ENCODE peak calls at places on chromosomes 1 and 21, in five cellular contexts. L, C, F, A and B are unnamed samples.

GRCh38 chr1:40676516-40676915 is 11.0 kb upstream of the RIMS3 start:
- DNase-seq in A (no peak), F (no peak), C (no peak), L (no peak), B (no peak)

GRCh38 chr1:8283058-8283884 is 34.6 kb upstream of the SLC45A1 start:
- DNase-seq in F (no peak), C (no peak), L (no peak), A (no peak), B (peak)

GRCh38 chr1:27684176-27684575 is 12.2 kb upstream of the IFI6 start:
- DNase-seq in C (no peak), A (no peak), L (no peak), F (no peak), B (no peak)

GRCh38 chr1:65493792-65494191 is 73.3 kb downstream of the LEPR start:
- DNase-seq in F (no peak), C (no peak), A (no peak), L (no peak), B (no peak)

GRCh38 chr1:224333939-224334701 is 4.1 kb upstream of the NVL start:
- DNase-seq in C (no peak), A (no peak), L (no peak), F (no peak), B (no peak)

GRCh38 chr1:24191860-24192259 is 4.8 kb upstream of the IFNLR1 start:
- DNase-seq in F (peak), A (no peak), L (no peak), C (no peak), B (peak)

GRCh38 chr1:246181244-246181643 is 325.8 kb downstream of the SMYD3 start:
- DNase-seq in A (no peak), F (no peak), C (no peak), L (no peak), B (no peak)

GRCh38 chr1:245388687-245389086 is 233.9 kb downstream of the KIF26B start:
- DNase-seq in A (no peak), L (no peak), F (no peak), C (no peak), B (no peak)

GRCh38 chr1:20322081-20322824 is 31.6 kb downstream of the VWA5B1 start:
- DNase-seq in A (no peak), C (no peak), L (no peak), F (no peak), B (no peak)

GRCh38 chr1:97137862-97138514 is 416.4 kb downstream of the PTBP2 start:
- DNase-seq in C (peak), L (no peak), F (peak), A (no peak), B (no peak)
- TF ChIP-seq CTCF in C (peak), L (peak), F (peak), A (no peak), B (peak)

GRCh38 chr1:98323906-98324358 is 337.6 kb upstream of the SNX7 start:
- DNase-seq in L (peak), F (peak), C (peak), A (no peak), B (no peak)
- TF ChIP-seq CTCF in L (no peak), F (no peak), C (no peak), A (no peak), B (no peak)

GRCh38 chr1:113126207-113126606 is 53.2 kb downstream of the LRIG2 start:
- DNase-seq in C (no peak), F (no peak), A (no peak), L (no peak), B (no peak)

GRCh38 chr1:113128116-113128515 is 55.1 kb downstream of the LRIG2 start:
- DNase-seq in F (no peak), L (no peak), C (no peak), A (no peak), B (no peak)

GRCh38 chr1:113133759-113134158 is 60.8 kb downstream of the LRIG2 start:
- DNase-seq in C (no peak), A (no peak), F (no peak), L (no peak), B (no peak)

GRCh38 chr1:113133038-113133437 is 60.0 kb downstream of the LRIG2 start:
- DNase-seq in F (no peak), C (no peak), A (no peak), L (no peak), B (no peak)

GRCh38 chr1:113129529-113130185 is 56.7 kb downstream of the LRIG2 start:
- DNase-seq in C (no peak), F (no peak), A (no peak), L (no peak), B (no peak)
- TF ChIP-seq CTCF in C (no peak), F (no peak), A (no peak), L (no peak), B (no peak)

GRCh38 chr1:116203192-116203723 is 92.1 kb downstream of the MAB21L3 start:
- DNase-seq in C (no peak), A (no peak), L (no peak), F (no peak), B (no peak)
- TF ChIP-seq CTCF in C (no peak), A (no peak), L (no peak), F (no peak), B (no peak)

DNA sequence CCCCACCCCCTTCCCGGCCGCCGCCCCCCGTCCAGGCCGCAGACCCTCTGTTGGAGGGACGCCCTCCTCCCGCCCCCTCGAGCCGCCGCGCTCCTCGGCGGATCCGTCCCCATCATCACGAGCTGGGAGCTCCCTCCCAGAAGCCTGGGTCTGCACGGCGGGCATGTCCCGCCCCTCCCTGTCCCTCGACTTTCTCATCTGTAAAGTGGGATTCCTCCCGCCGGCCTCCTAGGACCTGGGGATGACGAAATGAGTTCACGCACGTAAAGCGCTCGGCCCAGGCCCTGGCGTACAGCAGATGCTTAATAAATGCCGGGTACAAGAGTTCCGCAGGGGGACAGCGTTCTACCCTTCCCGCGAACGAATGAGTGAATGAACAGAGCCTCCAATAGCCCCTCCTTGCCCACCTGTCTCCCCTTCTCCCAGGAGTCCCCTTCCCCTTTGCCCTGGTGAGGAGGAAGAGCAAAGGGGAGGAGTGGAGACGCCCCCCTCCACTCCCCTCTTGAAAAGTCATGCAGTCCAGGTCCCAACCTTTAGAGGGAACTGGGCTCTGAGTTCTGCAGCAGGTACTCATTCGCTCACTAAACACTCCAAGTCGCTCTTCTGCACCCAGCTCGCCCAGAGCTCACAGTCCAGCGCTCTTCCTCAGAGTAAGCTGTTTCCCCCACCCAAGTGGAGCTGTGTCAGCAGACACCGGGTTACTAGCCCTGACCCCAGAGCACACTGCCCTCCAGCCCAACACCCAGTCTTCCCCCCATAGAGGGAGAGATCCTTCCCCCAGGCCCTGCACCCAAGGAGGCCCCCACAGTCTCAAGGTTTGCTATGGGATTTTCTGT is 16.8 kb downstream of the RAP1GAP start:
- DNase-seq in C (no peak), L (no peak), F (no peak), A (no peak), B (no peak)
- TF ChIP-seq CTCF in C (no peak), L (no peak), F (no peak), A (no peak), B (no peak)

GRCh38 chr1:212718499-212718898 is 18.9 kb upstream of the BATF3 start:
- DNase-seq in L (no peak), A (no peak), C (no peak), F (peak), B (no peak)
- TF ChIP-seq CTCF in L (no peak), A (no peak), C (peak), F (no peak), B (peak)

GRCh38 chr21:36759348-36760083 is 60.6 kb downstream of the SIM2 start:
- DNase-seq in L (no peak), C (no peak), A (no peak), F (no peak), B (no peak)

GRCh38 chr21:36753556-36753955 is 54.6 kb downstream of the SIM2 start:
- DNase-seq in L (no peak), C (peak), F (peak), A (no peak), B (no peak)

GRCh38 chr21:36756527-36756926 is 57.6 kb downstream of the SIM2 start:
- DNase-seq in A (no peak), F (no peak), C (no peak), L (no peak), B (no peak)

GRCh38 chr21:36754241-36754881 is 55.4 kb downstream of the SIM2 start:
- DNase-seq in L (no peak), C (no peak), A (no peak), F (no peak), B (no peak)

GRCh38 chr21:36757246-36757645 is 58.3 kb downstream of the SIM2 start:
- DNase-seq in A (no peak), F (no peak), L (no peak), C (no peak), B (no peak)
- TF ChIP-seq CTCF in A (no peak), F (no peak), L (no peak), C (no peak), B (no peak)

GRCh38 chr1:76901158-76901767 is 34.0 kb downstream of the ST6GALNAC5 start:
- DNase-seq in C (no peak), A (no peak), L (no peak), F (peak), B (no peak)
- TF ChIP-seq CTCF in C (peak), A (no peak), L (peak), F (peak), B (peak)